ENCODE peak calls at places on chromosomes 5 and 9, in five cellular contexts. D is esophagus squamous epithelium, S is ovary, Y is spleen, V is esophagus muscularis mucosa. Q is an unnamed sample. For H3K4me1, the result is how much of the 10 kb centered on the place peaks cover.

GRCh38 chr9:123191260-123191659 is 77.1 kb downstream of the STRBP start:
- DNase-seq in D (no peak), S (no peak), Y (no peak), V (no peak), Q (no peak)

GRCh38 chr9:4289411-4290380 is 10.2 kb downstream of the GLIS3 start:
- DNase-seq in D (no peak), S (no peak), Y (no peak), V (no peak), Q (no peak)

GRCh38 chr5:69049151-69049550 is 44.7 kb upstream of the SLC30A5 start:
- DNase-seq in D (no peak), S (no peak), Y (no peak), V (no peak), Q (no peak)

GRCh38 chr9:31799953-31800609 is 584.4 kb upstream of the ACO1 start:
- DNase-seq in D (no peak), S (no peak), Y (no peak), V (no peak), Q (no peak)

GRCh38 chr9:126661521-126662251 is 48.0 kb downstream of the LMX1B start:
- DNase-seq in D (no peak), S (no peak), Y (no peak), V (no peak), Q (no peak)

GRCh38 chr5:126499742-126500396 is 76.7 kb downstream of the GRAMD2B start:
- DNase-seq in D (no peak), S (no peak), Y (no peak), V (no peak), Q (no peak)

GRCh38 chr5:152686931-152687330 is 281.9 kb upstream of the NMUR2 start:
- DNase-seq in D (no peak), S (no peak), Y (no peak), V (no peak), Q (no peak)

GRCh38 chr5:87268126-87268969 is 665 bp downstream of the RASA1 start:
- DNase-seq in D (no peak), S (peak), Y (peak), V (peak), Q (peak)

GRCh38 chr9:76158713-76159112 is 235.5 kb downstream of the RFK start:
- DNase-seq in D (no peak), S (no peak), Y (no peak), V (no peak), Q (no peak)

GRCh38 chr9:92033991-92034390 is 81.2 kb downstream of the SPTLC1 start:
- DNase-seq in D (no peak), S (no peak), Y (no peak), V (no peak), Q (no peak)

GRCh38 chr5:1975406-1975715 is 92.6 kb upstream of the IRX4 start:
- DNase-seq in D (no peak), S (no peak), Y (no peak), V (peak), Q (no peak)

GRCh38 chr9:95552814-95553546 is 36.2 kb upstream of the PTCH1 start:
- DNase-seq in D (no peak), S (peak), Y (peak), V (no peak), Q (no peak)

GRCh38 chr9:133730994-133731715 is 7.0 kb downstream of the SARDH start:
- DNase-seq in D (no peak), S (no peak), Y (no peak), V (no peak), Q (no peak)

GRCh38 chr5:37554938-37555337 is 175.8 kb downstream of the WDR70 start:
- DNase-seq in D (no peak), S (no peak), Y (no peak), V (no peak), Q (no peak)

GRCh38 chr5:60649288-60649917 is 50.6 kb downstream of the DEPDC1B start:
- DNase-seq in D (no peak), S (no peak), Y (no peak), V (no peak), Q (no peak)

GRCh38 chr5:55232194-55232984 is 1.0 kb downstream of the CCNO start:
- DNase-seq in D (no peak), S (peak), Y (peak), V (peak), Q (peak)

GRCh38 chr5:35679351-35679750 is 61.7 kb downstream of the SPEF2 start:
- DNase-seq in D (no peak), S (no peak), Y (no peak), V (no peak), Q (no peak)

GRCh38 chr5:50744761-50745160 is 78.3 kb downstream of the PARP8 start:
- DNase-seq in D (no peak), S (no peak), Y (no peak), V (no peak), Q (no peak)

GRCh38 chr9:4769321-4770080 is 23.2 kb upstream of the RCL1 start:
- DNase-seq in D (no peak), S (no peak), Y (no peak), V (peak), Q (no peak)

GRCh38 chr5:94173100-94173499 is 431.7 kb upstream of the POU5F2 start:
- DNase-seq in D (no peak), S (no peak), Y (no peak), V (no peak), Q (no peak)

GRCh38 chr5:170316933-170317332 is 19.4 kb upstream of the LCP2 start:
- DNase-seq in D (no peak), S (no peak), Y (no peak), V (no peak), Q (no peak)

GRCh38 chr9:33289501-33289900 is 815 bp upstream of the NFX1 start:
- DNase-seq in D (no peak), S (peak), Y (peak), V (no peak), Q (peak)

GRCh38 chr9:9499546-9499945 is 1113.3 kb downstream of the PTPRD start:
- DNase-seq in D (no peak), S (no peak), Y (no peak), V (no peak), Q (no peak)

GRCh38 chr5:33524476-33524875 is 83.7 kb downstream of the TARS1 start:
- DNase-seq in D (no peak), S (no peak), Y (no peak), V (no peak), Q (no peak)

GRCh38 chr9:100074093-100074492 is 24.7 kb downstream of the ERP44 start:
- DNase-seq in D (no peak), S (no peak), Y (no peak), V (no peak), Q (no peak)

GRCh38 chr5:169914766-169915165 is 65.5 kb downstream of the INSYN2B start:
- DNase-seq in D (no peak), S (peak), Y (no peak), V (no peak), Q (no peak)

GRCh38 chr9:136367296-136368145 is 4.0 kb upstream of the DNLZ start:
- DNase-seq in D (no peak), S (no peak), Y (no peak), V (no peak), Q (no peak)
- H3K4me1 ChIP-seq in D (under half), S (under half), Y (under half), V (under half), Q (under half)

DNA sequence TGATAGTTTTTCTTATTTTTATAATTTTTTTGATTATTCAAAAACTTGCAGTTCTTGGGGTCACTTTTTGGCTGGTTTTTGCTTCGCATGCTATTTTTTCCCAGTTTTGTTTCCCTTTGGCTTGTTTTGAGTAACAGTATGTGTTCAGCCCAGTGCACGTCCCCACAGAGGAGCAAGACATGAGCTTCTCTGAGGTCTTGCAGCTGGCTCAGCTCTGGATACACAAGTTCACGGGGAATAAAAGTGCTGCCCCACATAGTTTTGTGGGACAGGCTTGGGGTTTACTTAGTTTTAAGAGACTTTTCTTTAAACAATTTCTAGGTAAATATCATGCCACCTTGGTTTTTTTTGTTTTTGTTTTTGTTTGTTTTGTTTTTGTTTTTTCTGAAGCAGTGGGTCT is 297.8 kb upstream of the IRX1 start:
- DNase-seq in D (no peak), S (no peak), Y (no peak), V (no peak), Q (no peak)
- H3K4me3 ChIP-seq in D (no peak), S (no peak), Y (no peak), V (no peak), Q (no peak)

DNA sequence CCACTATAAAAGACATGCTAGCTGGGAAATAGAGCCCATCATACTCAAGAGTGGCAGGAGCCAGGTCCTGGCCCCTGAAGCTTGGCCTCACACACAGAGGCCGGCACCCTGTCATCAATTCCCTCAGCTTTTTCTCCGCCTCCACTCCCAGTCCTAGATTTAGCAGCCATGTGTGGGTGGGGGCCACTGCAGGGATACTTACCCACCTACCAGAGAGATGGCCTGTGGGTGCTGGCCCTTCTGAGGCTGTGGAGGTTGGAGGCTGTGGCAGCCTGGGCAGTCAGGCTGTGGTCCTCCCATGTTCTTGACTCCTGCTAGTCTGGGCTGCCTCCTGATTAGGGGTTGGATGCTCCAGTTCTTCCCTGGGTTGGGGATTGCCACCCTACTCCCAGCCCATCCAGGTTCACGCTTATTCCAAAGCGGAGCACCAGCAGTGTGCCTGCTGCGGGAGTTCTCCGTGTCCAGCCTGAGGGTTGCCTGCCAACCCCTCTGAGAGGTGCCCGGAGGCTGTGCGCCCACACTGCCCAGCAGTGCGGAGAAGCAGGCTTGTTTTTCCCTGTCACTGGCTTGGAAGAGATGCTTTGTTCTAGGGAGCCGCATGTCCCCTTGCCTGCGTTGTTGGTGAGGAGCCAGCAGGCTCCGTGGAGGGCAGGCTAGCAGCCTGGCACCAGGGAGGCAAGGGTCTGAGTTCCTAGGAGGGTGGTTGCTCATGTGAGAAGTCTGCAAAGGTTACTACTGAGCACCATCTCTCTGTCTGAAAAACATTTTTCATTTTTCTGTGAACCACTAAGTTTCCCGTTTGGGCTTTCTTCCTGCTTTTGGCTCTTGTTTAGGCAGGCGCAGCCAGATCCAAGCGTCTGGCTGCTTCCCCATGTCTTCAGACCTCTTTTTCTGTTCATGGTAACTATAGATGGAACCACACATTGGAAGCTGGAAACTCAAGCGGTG is 7.5 kb downstream of the SLC22A5 start:
- DNase-seq in D (no peak), S (no peak), Y (no peak), V (no peak), Q (no peak)
- H3K4me1 ChIP-seq in D (half or more), S (under half), Y (under half), V (under half), Q (under half)

DNA sequence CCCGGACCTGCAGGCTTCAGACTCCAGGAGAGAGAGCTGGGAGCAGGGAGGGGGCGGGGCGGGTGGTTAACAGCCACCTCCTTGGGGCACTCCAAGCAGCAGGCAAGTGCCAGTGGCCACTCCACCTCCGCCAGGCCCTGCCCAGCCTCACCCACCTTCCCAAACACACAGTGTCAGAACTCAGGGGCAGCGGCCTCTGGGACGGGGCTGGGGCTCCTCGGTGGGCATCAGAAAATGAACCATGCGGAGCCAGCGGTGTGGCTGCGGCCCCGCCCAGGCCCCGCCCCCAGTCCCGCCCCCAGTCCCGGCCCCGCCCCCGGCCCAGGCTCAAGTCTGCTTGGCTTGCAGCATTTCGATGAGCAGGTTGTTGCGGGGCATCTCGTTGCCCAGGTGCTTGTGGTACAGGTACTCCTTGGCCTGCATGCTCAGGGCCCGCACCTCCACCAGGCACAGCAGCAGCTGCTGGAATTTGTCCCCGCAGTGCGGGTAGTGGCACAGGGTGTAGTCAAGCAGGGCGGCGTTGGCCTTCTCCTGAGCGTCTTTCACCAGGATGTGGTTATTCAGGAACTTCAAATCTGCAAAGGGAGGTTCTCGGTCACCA is 24.7 kb downstream of the NR5A1 start:
- DNase-seq in D (no peak), S (no peak), Y (no peak), V (no peak), Q (peak)
- H3K4me3 ChIP-seq in D (no peak), S (no peak), Y (no peak), V (no peak), Q (no peak)

GRCh38 chr9:21989440-21990189 is 4.6 kb downstream of the CDKN2A start:
- DNase-seq in D (no peak), S (no peak), Y (no peak), V (no peak), Q (no peak)

GRCh38 chr9:21993007-21993406 is 1.2 kb downstream of the CDKN2A start:
- DNase-seq in D (no peak), S (no peak), Y (no peak), V (no peak), Q (no peak)

GRCh38 chr9:21993893-21994525 is at the start of gene CDKN2A:
- DNase-seq in D (no peak), S (no peak), Y (peak), V (no peak), Q (peak)

GRCh38 chr9:21988056-21988990 is 5.9 kb downstream of the CDKN2A start:
- DNase-seq in D (no peak), S (no peak), Y (no peak), V (no peak), Q (no peak)

GRCh38 chr9:21991039-21991959 is 2.9 kb downstream of the CDKN2A start:
- DNase-seq in D (no peak), S (no peak), Y (no peak), V (no peak), Q (no peak)
- H3K4me1 ChIP-seq in D (under half), S (under half), Y (under half), V (under half), Q (under half)

GRCh38 chr9:77865385-77865784 is 166.2 kb downstream of the GNAQ start:
- DNase-seq in D (no peak), S (no peak), Y (no peak), V (no peak), Q (no peak)

GRCh38 chr9:77866882-77867281 is 164.7 kb downstream of the GNAQ start:
- DNase-seq in D (no peak), S (no peak), Y (no peak), V (no peak), Q (no peak)

GRCh38 chr9:77864096-77864889 is 167.3 kb downstream of the GNAQ start:
- DNase-seq in D (no peak), S (no peak), Y (no peak), V (no peak), Q (no peak)
- H3K4me3 ChIP-seq in D (no peak), S (no peak), Y (no peak), V (no peak), Q (no peak)

GRCh38 chr5:138807182-138807581 is 54.0 kb downstream of the CTNNA1 start:
- DNase-seq in D (no peak), S (no peak), Y (no peak), V (no peak), Q (no peak)

GRCh38 chr5:138809391-138809790 is 56.2 kb downstream of the CTNNA1 start:
- DNase-seq in D (no peak), S (no peak), Y (no peak), V (no peak), Q (no peak)

GRCh38 chr5:138803285-138803684 is 50.1 kb downstream of the CTNNA1 start:
- DNase-seq in D (no peak), S (no peak), Y (no peak), V (no peak), Q (no peak)

GRCh38 chr5:138803935-138804334 is 50.7 kb downstream of the CTNNA1 start:
- DNase-seq in D (no peak), S (no peak), Y (no peak), V (no peak), Q (no peak)

GRCh38 chr5:138805096-138805495 is 51.9 kb downstream of the CTNNA1 start:
- DNase-seq in D (no peak), S (no peak), Y (no peak), V (no peak), Q (no peak)
- H3K4me1 ChIP-seq in D (under half), S (under half), Y (under half), V (under half), Q (under half)

DNA sequence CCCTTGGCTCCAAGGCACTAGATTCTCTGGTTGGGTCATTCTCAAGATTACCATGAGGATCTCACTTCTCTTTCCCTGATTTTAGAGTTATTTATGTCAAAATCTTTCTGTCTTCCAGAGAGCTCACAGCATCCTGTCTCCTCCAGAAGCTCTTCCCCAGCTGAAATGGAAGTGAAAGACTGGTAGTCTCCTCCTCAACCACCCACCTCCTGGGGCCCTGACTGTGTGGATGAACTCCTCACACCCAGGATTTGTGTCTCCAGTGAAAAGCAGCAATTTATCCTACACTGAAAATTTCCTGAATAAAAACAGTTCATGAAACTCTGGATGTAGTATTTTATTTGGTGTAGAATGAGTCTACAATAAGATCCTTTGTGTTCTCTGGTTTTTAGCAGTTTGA is 12.0 kb upstream of the ZNF366 start:
- DNase-seq in D (no peak), S (no peak), Y (no peak), V (no peak), Q (no peak)
- H3K4me3 ChIP-seq in D (no peak), S (no peak), Y (no peak), V (no peak), Q (no peak)